ENCODE peak calls at places on chromosomes 5 and 9, in ten cellular contexts. One of them, this sample, is unnamed.
A peak's percentile ranks its signal among the peaks of the same experiment; 100 is the strongest.

GRCh38 chr9:129487658-129488483 is 133.0 kb downstream of the C9orf50 start:
- DNase-seq in adrenal gland: no peak
- DNase-seq in AG04450: no peak
- DNase-seq in lung: peak; percentile 51
- DNase-seq in HCT116: no peak
- DNase-seq in tibial nerve: peak; percentile 64
- DNase-seq in mucosa of descending colon: peak; percentile 56
- DNase-seq in fibroblast of lung: peak; percentile 65
- DNase-seq in cardiac fibroblast: peak; percentile 78
- DNase-seq in fibroblast of pulmonary artery: peak; percentile 71
- DNase-seq in this sample: peak; percentile 77

GRCh38 chr5:126527892-126528291 is 67.1 kb downstream of the ALDH7A1 start:
- DNase-seq in fibroblast of lung: peak; percentile 56
- DNase-seq in mucosa of descending colon: no peak
- DNase-seq in fibroblast of pulmonary artery: peak; percentile 35
- DNase-seq in cardiac fibroblast: no peak
- DNase-seq in lung: no peak
- DNase-seq in AG04450: peak; percentile 79
- DNase-seq in tibial nerve: no peak
- DNase-seq in HCT116: no peak
- DNase-seq in adrenal gland: no peak
- DNase-seq in this sample: no peak

GRCh38 chr5:10762178-10762775 is 1.2 kb upstream of the DAP start:
- DNase-seq in mucosa of descending colon: peak; percentile 43
- DNase-seq in lung: peak; percentile 54
- DNase-seq in tibial nerve: peak; percentile 58
- DNase-seq in AG04450: no peak
- DNase-seq in fibroblast of lung: no peak
- DNase-seq in cardiac fibroblast: peak; percentile 26
- DNase-seq in HCT116: no peak
- DNase-seq in adrenal gland: peak; percentile 50
- DNase-seq in fibroblast of pulmonary artery: peak; percentile 22
- DNase-seq in this sample: no peak

GRCh38 chr9:128554155-128554862 is 1.9 kb downstream of the SPTAN1 start:
- DNase-seq in adrenal gland: peak; percentile 26
- DNase-seq in cardiac fibroblast: peak; percentile 94
- DNase-seq in fibroblast of lung: peak; percentile 96
- DNase-seq in lung: peak; percentile 68
- DNase-seq in tibial nerve: peak; percentile 62
- DNase-seq in AG04450: peak; percentile 79
- DNase-seq in fibroblast of pulmonary artery: peak; percentile 97
- DNase-seq in HCT116: peak; percentile 35
- DNase-seq in mucosa of descending colon: peak; percentile 37
- DNase-seq in this sample: peak; percentile 91

GRCh38 chr9:133727876-133728441 is 10.2 kb downstream of the SARDH start:
- DNase-seq in fibroblast of pulmonary artery: no peak
- DNase-seq in AG04450: no peak
- DNase-seq in mucosa of descending colon: peak; percentile 17
- DNase-seq in fibroblast of lung: no peak
- DNase-seq in lung: peak; percentile 27
- DNase-seq in HCT116: no peak
- DNase-seq in cardiac fibroblast: no peak
- DNase-seq in adrenal gland: peak; percentile 13
- DNase-seq in tibial nerve: no peak
- DNase-seq in this sample: no peak

GRCh38 chr5:134769206-134769605 is 10.6 kb downstream of the DDX46 start:
- DNase-seq in mucosa of descending colon: no peak
- DNase-seq in HCT116: no peak
- DNase-seq in adrenal gland: no peak
- DNase-seq in lung: no peak
- DNase-seq in fibroblast of lung: peak; percentile 6
- DNase-seq in tibial nerve: no peak
- DNase-seq in AG04450: no peak
- DNase-seq in fibroblast of pulmonary artery: peak; percentile 82
- DNase-seq in cardiac fibroblast: peak; percentile 78
- DNase-seq in this sample: peak; percentile 65

GRCh38 chr9:77541600-77541999 is 106.5 kb downstream of the GNA14 start:
- DNase-seq in fibroblast of lung: no peak
- DNase-seq in HCT116: no peak
- DNase-seq in mucosa of descending colon: no peak
- DNase-seq in adrenal gland: no peak
- DNase-seq in AG04450: no peak
- DNase-seq in tibial nerve: no peak
- DNase-seq in cardiac fibroblast: no peak
- DNase-seq in fibroblast of pulmonary artery: no peak
- DNase-seq in lung: no peak
- DNase-seq in this sample: no peak

GRCh38 chr5:42912184-42912766 is 100.6 kb upstream of the SELENOP start:
- DNase-seq in cardiac fibroblast: peak; percentile 77
- DNase-seq in tibial nerve: peak; percentile 32
- DNase-seq in HCT116: peak; percentile 51
- DNase-seq in AG04450: peak; percentile 13
- DNase-seq in adrenal gland: no peak
- DNase-seq in fibroblast of lung: peak; percentile 42
- DNase-seq in fibroblast of pulmonary artery: peak; percentile 83
- DNase-seq in lung: no peak
- DNase-seq in mucosa of descending colon: no peak
- DNase-seq in this sample: peak; percentile 58

GRCh38 chr5:43110606-43111170 is 10.0 kb upstream of the ZNF131 start:
- DNase-seq in AG04450: no peak
- DNase-seq in tibial nerve: no peak
- DNase-seq in mucosa of descending colon: peak; percentile 47
- DNase-seq in fibroblast of lung: no peak
- DNase-seq in lung: no peak
- DNase-seq in HCT116: peak; percentile 16
- DNase-seq in adrenal gland: no peak
- DNase-seq in cardiac fibroblast: no peak
- DNase-seq in fibroblast of pulmonary artery: no peak
- DNase-seq in this sample: no peak

GRCh38 chr9:108897324-108898096 is 35.4 kb downstream of the ACTL7A start:
- DNase-seq in mucosa of descending colon: no peak
- DNase-seq in AG04450: no peak
- DNase-seq in lung: no peak
- DNase-seq in cardiac fibroblast: no peak
- DNase-seq in adrenal gland: no peak
- DNase-seq in tibial nerve: no peak
- DNase-seq in HCT116: no peak
- DNase-seq in fibroblast of pulmonary artery: no peak
- DNase-seq in fibroblast of lung: no peak
- DNase-seq in this sample: no peak

GRCh38 chr9:74711371-74711770 is 176.3 kb downstream of the TRPM6 start:
- DNase-seq in HCT116: no peak
- DNase-seq in adrenal gland: no peak
- DNase-seq in fibroblast of pulmonary artery: no peak
- DNase-seq in tibial nerve: no peak
- DNase-seq in mucosa of descending colon: no peak
- DNase-seq in AG04450: no peak
- DNase-seq in fibroblast of lung: no peak
- DNase-seq in lung: no peak
- DNase-seq in cardiac fibroblast: no peak
- DNase-seq in this sample: no peak

DNA sequence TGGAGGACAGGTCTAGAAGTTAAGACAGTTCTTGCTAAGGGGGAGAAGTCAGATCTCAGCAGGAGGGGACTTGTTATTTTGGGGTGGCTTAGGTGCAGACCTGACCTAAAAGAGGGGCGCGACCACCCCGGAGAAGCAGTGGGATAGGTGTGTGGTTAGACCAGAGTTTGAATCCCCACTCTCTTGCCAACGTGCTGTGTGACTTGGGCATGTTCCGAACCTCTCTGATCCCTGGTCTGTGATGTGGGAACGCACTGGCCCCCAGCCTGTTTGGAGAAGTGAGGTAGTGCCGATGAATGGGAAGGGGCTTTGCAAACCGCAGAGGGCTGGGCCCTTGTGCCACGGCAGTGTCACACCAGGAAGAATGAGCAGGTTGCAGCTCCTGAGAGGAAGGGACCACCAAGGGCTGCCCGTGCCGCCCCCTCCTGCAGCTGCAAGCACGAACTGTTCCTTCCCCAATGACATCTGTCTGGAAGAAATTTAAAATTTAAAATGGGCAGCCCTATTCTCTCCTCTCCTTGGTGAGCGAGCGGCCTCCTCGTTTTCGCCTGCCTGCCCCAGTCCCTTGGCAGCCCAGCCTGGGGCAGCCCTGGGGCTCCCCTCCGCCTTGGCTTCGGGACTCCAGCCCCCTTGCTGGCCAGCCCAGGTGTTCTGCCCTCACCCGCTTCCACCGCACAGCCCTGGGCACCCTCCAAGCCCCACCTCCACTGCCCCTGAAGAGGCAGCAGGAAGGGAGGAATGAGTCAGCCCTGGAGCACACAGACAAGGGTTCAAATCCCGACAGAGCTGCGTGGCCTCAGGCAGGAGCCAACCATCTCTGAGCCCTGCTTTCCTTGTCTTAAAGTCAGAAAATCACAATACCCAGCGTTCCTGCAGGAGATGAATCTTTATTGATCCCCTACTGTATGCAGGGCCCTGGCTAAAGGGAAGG is 1.6 kb downstream of the FIBCD1 start:
- DNase-seq in mucosa of descending colon: no peak
- DNase-seq in HCT116: no peak
- DNase-seq in tibial nerve: no peak
- DNase-seq in fibroblast of pulmonary artery: no peak
- DNase-seq in cardiac fibroblast: no peak
- DNase-seq in fibroblast of lung: no peak
- DNase-seq in AG04450: no peak
- DNase-seq in adrenal gland: no peak
- DNase-seq in lung: no peak
- DNase-seq in this sample: no peak
- H3K4me3 ChIP-seq in mucosa of descending colon: no peak overlapping the region
- H3K4me3 ChIP-seq in HCT116: peak overlapping the region; percentile 58
- H3K4me3 ChIP-seq in tibial nerve: no peak overlapping the region
- H3K4me3 ChIP-seq in fibroblast of pulmonary artery: no peak overlapping the region
- H3K4me3 ChIP-seq in cardiac fibroblast: no peak overlapping the region
- H3K4me3 ChIP-seq in fibroblast of lung: no peak overlapping the region
- H3K4me3 ChIP-seq in AG04450: no peak overlapping the region
- H3K4me3 ChIP-seq in adrenal gland: peak overlapping the region; percentile 68
- H3K4me3 ChIP-seq in lung: no peak overlapping the region
- H3K4me3 ChIP-seq in this sample: no peak overlapping the region

DNA sequence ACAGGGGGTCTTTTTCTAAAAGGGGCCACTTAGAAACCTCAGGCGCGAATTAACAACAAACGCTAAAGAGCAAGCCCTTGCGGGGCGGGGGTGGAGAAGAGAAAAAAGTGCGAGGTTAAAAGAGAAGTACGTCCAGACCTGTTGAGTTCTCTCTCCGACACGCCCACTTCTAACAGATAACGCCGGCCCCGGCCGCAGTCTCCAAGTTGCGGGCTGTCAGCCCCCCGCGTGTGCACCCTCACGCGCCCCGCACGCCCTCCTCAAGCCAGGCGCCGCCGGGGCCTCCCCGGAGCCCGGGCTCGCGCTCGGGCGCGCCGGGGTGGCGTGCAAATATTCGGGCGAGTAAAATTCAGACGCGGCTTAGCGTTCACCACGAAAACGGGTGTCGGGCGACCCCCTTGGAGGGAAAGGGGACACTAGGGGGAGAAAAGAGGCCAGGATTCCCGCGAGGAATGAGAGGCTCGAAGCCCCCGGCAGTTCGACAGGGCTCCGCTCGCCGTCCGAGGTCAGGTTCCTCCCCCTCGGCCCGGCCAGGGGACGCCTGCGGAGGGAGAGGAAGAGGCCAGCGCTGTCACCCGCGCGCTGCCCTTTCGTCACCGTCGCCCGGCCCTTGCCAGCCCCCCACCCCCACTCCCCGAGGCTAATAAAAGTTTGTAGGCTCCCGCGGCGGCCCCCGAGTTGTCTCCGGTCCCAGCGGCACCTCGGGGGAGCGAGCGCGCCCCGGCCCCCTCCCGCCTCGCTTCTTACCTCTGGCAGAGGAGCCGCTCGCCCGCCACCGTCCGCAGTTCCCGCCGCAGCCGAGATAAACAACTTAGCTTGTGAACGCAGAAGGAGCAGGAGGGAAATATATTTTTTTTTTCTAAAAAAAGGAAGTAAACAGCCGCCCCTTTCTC is 776 bp downstream of the NR3C1 start:
- DNase-seq in HCT116: no peak
- DNase-seq in AG04450: no peak
- DNase-seq in mucosa of descending colon: peak; percentile 73
- DNase-seq in fibroblast of lung: peak; percentile 60
- DNase-seq in fibroblast of pulmonary artery: peak; percentile 54
- DNase-seq in adrenal gland: peak; percentile 71
- DNase-seq in lung: peak; percentile 58
- DNase-seq in cardiac fibroblast: peak; percentile 55
- DNase-seq in tibial nerve: peak; percentile 55
- DNase-seq in this sample: peak; percentile 41
- TF ChIP-seq CTCF in HCT116: no peak
- TF ChIP-seq CTCF in AG04450: no peak
- TF ChIP-seq CTCF in mucosa of descending colon: no peak
- TF ChIP-seq CTCF in fibroblast of lung: no peak
- TF ChIP-seq CTCF in fibroblast of pulmonary artery: no peak
- TF ChIP-seq CTCF in adrenal gland: no peak
- TF ChIP-seq CTCF in lung: no peak
- TF ChIP-seq CTCF in cardiac fibroblast: no peak
- TF ChIP-seq CTCF in tibial nerve: no peak
- TF ChIP-seq CTCF in this sample: peak; percentile 11

DNA sequence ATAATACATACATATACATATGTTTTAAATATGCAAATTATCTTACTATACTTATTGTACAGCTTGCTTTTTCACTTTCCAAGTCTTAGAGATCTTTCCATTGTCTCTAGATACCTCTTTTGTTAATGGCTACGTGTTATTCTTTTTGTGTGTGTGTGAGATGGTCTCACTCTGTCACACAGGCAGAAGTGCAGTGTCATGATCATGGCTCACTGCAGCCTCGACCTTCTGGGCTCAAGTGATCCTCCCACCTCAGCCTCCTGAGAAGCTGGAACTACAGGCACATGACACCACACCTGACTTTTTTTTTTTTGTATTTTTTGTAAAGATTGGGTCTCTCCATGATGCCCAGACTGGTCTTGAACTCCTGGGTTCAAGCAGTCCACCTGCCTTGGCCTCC is 2.8 kb downstream of the OSMR start:
- DNase-seq in cardiac fibroblast: no peak
- DNase-seq in mucosa of descending colon: no peak
- DNase-seq in adrenal gland: no peak
- DNase-seq in fibroblast of pulmonary artery: no peak
- DNase-seq in lung: no peak
- DNase-seq in fibroblast of lung: no peak
- DNase-seq in HCT116: no peak
- DNase-seq in tibial nerve: no peak
- DNase-seq in AG04450: no peak
- DNase-seq in this sample: no peak
- H3K4me3 ChIP-seq in cardiac fibroblast: no peak overlapping the region
- H3K4me3 ChIP-seq in mucosa of descending colon: no peak overlapping the region
- H3K4me3 ChIP-seq in adrenal gland: peak overlapping the region; percentile 93
- H3K4me3 ChIP-seq in fibroblast of pulmonary artery: peak overlapping the region; percentile 95
- H3K4me3 ChIP-seq in lung: no peak overlapping the region
- H3K4me3 ChIP-seq in fibroblast of lung: peak overlapping the region; percentile 82
- H3K4me3 ChIP-seq in HCT116: no peak overlapping the region
- H3K4me3 ChIP-seq in tibial nerve: no peak overlapping the region
- H3K4me3 ChIP-seq in AG04450: peak overlapping the region; percentile 89
- H3K4me3 ChIP-seq in this sample: no peak overlapping the region

DNA sequence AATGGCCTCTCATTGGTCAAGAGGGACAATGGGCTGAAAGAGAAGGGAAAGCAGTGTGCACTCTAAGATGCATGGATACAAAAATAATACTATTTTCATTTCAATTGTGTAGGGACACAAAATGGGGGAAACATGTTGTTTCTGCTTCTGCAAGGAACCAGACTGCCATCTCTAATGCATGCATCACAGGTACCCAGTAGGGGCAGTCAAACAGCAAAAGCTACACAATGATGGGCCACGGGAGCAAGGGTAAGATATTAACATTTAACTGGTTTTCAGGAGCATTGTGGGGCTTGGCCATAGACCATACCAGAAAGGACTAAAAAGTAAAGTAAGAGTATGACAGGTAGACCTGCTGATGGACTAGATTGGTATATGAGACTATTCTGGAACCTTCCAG is 535.8 kb downstream of the SPATA31D1 start:
- DNase-seq in HCT116: no peak
- DNase-seq in mucosa of descending colon: no peak
- DNase-seq in lung: no peak
- DNase-seq in tibial nerve: no peak
- DNase-seq in AG04450: no peak
- DNase-seq in fibroblast of lung: no peak
- DNase-seq in fibroblast of pulmonary artery: no peak
- DNase-seq in cardiac fibroblast: no peak
- DNase-seq in adrenal gland: no peak
- DNase-seq in this sample: no peak
- TF ChIP-seq CTCF in HCT116: no peak
- TF ChIP-seq CTCF in mucosa of descending colon: no peak
- TF ChIP-seq CTCF in lung: no peak
- TF ChIP-seq CTCF in tibial nerve: no peak
- TF ChIP-seq CTCF in AG04450: no peak
- TF ChIP-seq CTCF in fibroblast of lung: no peak
- TF ChIP-seq CTCF in fibroblast of pulmonary artery: no peak
- TF ChIP-seq CTCF in cardiac fibroblast: no peak
- TF ChIP-seq CTCF in adrenal gland: no peak
- TF ChIP-seq CTCF in this sample: no peak

This sample was measured in AG10803.